ENCODE peak calls at places on chromosomes 2 and 18, in four cellular contexts. Y is adrenal gland, T is ascending aorta, B is sigmoid colon. H is an unnamed sample.

GRCh38 chr2:124283090-124283489 is 258.0 kb downstream of the CNTNAP5 start:
- DNase-seq in Y (no peak), T (no peak), B (no peak), H (no peak)

GRCh38 chr2:100730290-100730868 is 89.6 kb upstream of the NPAS2 start:
- DNase-seq in Y (peak; percentile 76), T (no peak), B (peak; percentile 76), H (peak; percentile 71)

GRCh38 chr18:67359868-67360838 is 156.4 kb downstream of the DSEL start:
- DNase-seq in Y (peak; percentile 91), T (no peak), B (peak; percentile 81), H (peak; percentile 65)

GRCh38 chr18:46291149-46291548 is 187.0 kb downstream of the HAUS1 start:
- DNase-seq in Y (no peak), T (no peak), B (no peak), H (no peak)

GRCh38 chr2:108562274-108562673 is 28.0 kb downstream of the LIMS1 start:
- DNase-seq in Y (no peak), T (no peak), B (no peak), H (no peak)

GRCh38 chr18:70160075-70160678 is 45.3 kb downstream of the RTTN start:
- DNase-seq in Y (no peak), T (no peak), B (no peak), H (no peak)

GRCh38 chr18:26746284-26747130 is 119.0 kb downstream of the AQP4 start:
- DNase-seq in Y (no peak), T (no peak), B (no peak), H (no peak)

GRCh38 chr18:66682855-66683322 is 79.0 kb upstream of the CDH19 start:
- DNase-seq in Y (peak; percentile 18), T (no peak), B (no peak), H (no peak)

GRCh38 chr2:134367216-134367615 is 113.3 kb downstream of the MGAT5 start:
- DNase-seq in Y (no peak), T (no peak), B (no peak), H (no peak)

GRCh38 chr2:78686754-78687153 is 338.7 kb upstream of the REG3G start:
- DNase-seq in Y (no peak), T (no peak), B (no peak), H (no peak)

GRCh38 chr2:185145316-185146121 is 547.2 kb downstream of the ZNF804A start:
- DNase-seq in Y (no peak), T (no peak), B (no peak), H (no peak)

GRCh38 chr2:174059178-174059874 is 94.2 kb upstream of the SP3 start:
- DNase-seq in Y (no peak), T (no peak), B (no peak), H (no peak)

GRCh38 chr18:62948788-62949187 is 233.4 kb downstream of the PHLPP1 start:
- DNase-seq in Y (no peak), T (no peak), B (no peak), H (no peak)

GRCh38 chr2:189287982-189288494 is 108.5 kb upstream of the COL5A2 start:
- DNase-seq in Y (no peak), T (no peak), B (no peak), H (no peak)

GRCh38 chr2:188382107-188382506 is 90.4 kb downstream of the GULP1 start:
- DNase-seq in Y (no peak), T (no peak), B (no peak), H (no peak)

GRCh38 chr2:110679337-110679707 is 1.5 kb upstream of the BUB1 start:
- DNase-seq in Y (peak; percentile 30), T (no peak), B (no peak), H (no peak)

GRCh38 chr2:25042321-25043240 is 705 bp downstream of the EFR3B start:
- DNase-seq in Y (peak; percentile 51), T (no peak), B (peak; percentile 69), H (peak; percentile 39)

GRCh38 chr2:150484461-150484931 is 3.0 kb downstream of the RND3 start:
- DNase-seq in Y (no peak), T (no peak), B (peak; percentile 65), H (no peak)

GRCh38 chr18:32566960-32567359 is 96.3 kb upstream of the GAREM1 start:
- DNase-seq in Y (no peak), T (no peak), B (no peak), H (no peak)

GRCh38 chr2:14480120-14480519 is 152.4 kb upstream of the LRATD1 start:
- DNase-seq in Y (no peak), T (no peak), B (no peak), H (no peak)

GRCh38 chr2:191347154-191347553 is 102.0 kb downstream of the MYO1B start:
- DNase-seq in Y (no peak), T (no peak), B (no peak), H (no peak)

GRCh38 chr2:96808176-96808837 is 7.8 kb upstream of the CNNM3 start:
- DNase-seq in Y (no peak), T (no peak), B (peak; percentile 58), H (no peak)

GRCh38 chr2:71181316-71181715 is 45.6 kb downstream of the PAIP2B start:
- DNase-seq in Y (no peak), T (no peak), B (no peak), H (no peak)

GRCh38 chr2:12684471-12684936 is 32.2 kb upstream of the TRIB2 start:
- DNase-seq in Y (peak; percentile 42), T (no peak), B (peak; percentile 71), H (no peak)

GRCh38 chr2:144234115-144234772 is 285.7 kb downstream of the ZEB2 start:
- DNase-seq in Y (no peak), T (no peak), B (no peak), H (no peak)

GRCh38 chr2:120396519-120397361 is 50.8 kb downstream of the INHBB start:
- DNase-seq in Y (peak; percentile 59), T (no peak), B (peak; percentile 45), H (no peak)

GRCh38 chr2:237128026-237128703 is 42.5 kb downstream of the COPS8 start:
- DNase-seq in Y (peak; percentile 94), T (peak; percentile 86), B (peak; percentile 99), H (peak; percentile 81)

GRCh38 chr2:41879367-41879871 is 168.4 kb upstream of the PKDCC start:
- DNase-seq in Y (no peak), T (no peak), B (no peak), H (no peak)

DNA sequence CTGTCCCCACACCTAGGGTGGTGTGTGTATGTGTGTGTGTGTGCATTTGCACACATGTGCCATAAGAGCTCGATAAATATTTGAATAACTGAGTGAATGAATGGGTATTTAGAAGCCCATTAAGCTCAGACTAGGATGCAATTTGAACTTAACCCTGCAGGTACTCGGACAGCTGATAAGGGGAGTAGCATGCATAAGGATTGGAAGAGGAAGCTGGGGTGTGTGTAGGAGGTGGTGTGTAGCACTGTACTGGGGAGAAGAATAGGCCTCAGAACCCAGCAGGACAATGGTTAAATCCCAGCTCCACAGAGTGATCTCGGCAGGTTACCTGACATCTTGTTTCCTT is 1.8 kb upstream of the KCNF1 start:
- DNase-seq in Y (no peak), T (no peak), B (no peak), H (no peak)
- TF ChIP-seq CTCF in Y (no peak), T (no peak), B (no peak), H (no peak)

DNA sequence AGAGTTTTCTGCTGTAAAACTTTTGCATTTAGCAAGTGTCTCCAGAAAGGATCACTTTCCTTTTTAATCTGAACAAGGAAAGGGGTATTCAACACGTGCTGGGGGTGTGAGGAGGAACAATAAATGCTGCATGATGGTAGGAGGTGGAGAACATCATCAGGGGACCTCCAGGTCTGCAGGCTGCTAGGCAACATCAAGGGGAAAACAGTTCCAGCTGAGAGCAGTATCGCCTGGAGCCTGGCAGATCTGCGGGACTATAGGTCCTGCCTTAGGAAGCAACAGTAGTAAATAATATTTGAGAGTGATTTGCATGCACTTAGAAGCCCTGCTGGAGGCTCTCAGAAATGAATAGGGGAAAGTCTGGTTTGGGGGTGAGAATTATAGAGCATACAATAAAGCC is 175.6 kb downstream of the SUCLG1 start:
- DNase-seq in Y (no peak), T (no peak), B (no peak), H (no peak)
- H3K4me1 ChIP-seq in Y (no peaks in the 10 kb centered on the region), T (no peaks in the 10 kb centered on the region), B (no peaks in the 10 kb centered on the region), H (peaks cover 13% of the 10 kb centered on the region)

DNA sequence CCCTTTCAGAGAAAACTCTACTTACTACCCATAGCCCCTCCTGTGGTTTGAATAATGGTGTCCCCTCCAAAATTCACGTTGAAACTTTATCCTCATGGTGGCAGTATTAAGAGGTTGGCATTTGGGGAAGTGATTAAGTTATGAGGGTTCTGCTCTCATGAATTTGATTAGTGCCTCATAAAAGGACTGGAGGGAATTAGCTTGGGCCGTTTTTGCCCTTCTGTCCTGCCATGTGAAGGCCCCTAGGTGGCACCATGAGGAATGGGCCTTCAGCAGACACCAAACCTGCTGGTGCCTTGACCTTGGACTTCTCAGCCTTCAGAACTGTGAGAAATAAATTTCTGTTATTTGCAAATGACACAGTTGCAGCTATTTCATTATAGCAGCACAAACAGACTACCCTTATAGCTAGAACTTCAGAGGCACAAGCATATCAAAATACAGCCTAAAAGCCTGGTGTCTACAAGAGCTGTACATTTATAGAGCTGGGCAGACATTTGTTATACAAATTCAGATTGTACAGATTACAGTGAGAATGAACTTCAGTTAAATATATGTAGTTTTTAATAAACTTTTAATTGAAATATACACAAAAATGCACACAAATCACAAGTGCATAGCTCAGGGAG is 2.6 kb upstream of the PTPN2 start:
- DNase-seq in Y (peak; percentile 38), T (no peak), B (no peak), H (no peak)
- TF ChIP-seq CTCF in Y (peak; percentile 27), T (peak; percentile 19), B (no peak), H (no peak)

GRCh38 chr2:152804687-152805408 is 86.4 kb downstream of the ARL6IP6 start:
- DNase-seq in Y (no peak), T (no peak), B (no peak), H (no peak)
- H3K4me1 ChIP-seq in Y (no peaks in the 10 kb centered on the region), T (no peaks in the 10 kb centered on the region), B (no peaks in the 10 kb centered on the region), H (no peaks in the 10 kb centered on the region)

GRCh38 chr2:177254433-177255226 is 9.9 kb downstream of the NFE2L2 start:
- DNase-seq in Y (peak; percentile 29), T (no peak), B (peak; percentile 67), H (peak; percentile 65)
- TF ChIP-seq CTCF in Y (peak; percentile 19), T (peak; percentile 45), B (no peak), H (peak; percentile 36)

GRCh38 chr2:230865766-230866703 is 1.3 kb downstream of the ITM2C start:
- DNase-seq in Y (no peak), T (no peak), B (no peak), H (peak; percentile 47)
- H3K4me1 ChIP-seq in Y (peaks cover 19% of the 10 kb centered on the region), T (peaks cover 20% of the 10 kb centered on the region), B (peaks cover 56% of the 10 kb centered on the region), H (peaks cover 40% of the 10 kb centered on the region)

DNA sequence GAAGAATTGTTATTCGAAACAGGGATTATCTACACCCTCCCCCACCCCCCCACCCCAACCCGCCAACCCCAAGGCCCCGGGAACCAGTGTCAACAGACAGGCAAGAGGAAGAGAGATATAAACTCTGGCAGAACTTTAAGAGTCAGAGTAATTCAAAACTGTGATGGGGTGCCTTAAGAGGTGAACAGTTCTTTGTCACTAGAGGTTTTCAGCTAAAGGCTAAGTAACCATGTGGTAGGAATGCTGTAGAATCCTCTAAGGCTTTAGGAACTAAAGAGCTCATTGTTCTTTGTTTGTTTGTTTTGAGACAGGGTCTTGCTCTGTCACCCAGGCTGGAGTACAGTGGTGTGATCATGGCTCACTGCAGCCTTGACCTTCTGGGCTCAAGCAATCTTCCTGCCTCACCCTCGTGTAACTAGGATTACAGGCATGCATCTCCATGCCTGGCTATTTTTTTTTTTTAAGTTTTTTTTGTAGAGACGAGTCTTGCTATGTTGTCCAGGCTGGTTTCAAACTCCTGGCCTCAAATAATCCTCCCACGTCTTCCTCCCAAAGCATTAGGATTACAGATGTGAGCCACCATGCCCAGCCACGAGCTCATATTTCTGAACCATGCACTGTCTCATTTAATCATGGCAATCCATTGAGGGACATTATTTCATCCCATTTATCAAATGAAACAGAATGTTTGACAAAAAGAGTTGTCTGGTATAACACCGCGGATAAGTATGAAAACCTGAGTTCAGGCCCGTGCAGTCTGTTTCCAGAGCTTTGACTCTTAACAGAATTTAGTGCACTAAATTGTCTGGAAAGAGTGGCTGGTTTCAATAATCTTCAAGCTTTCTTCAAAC is 20.8 kb upstream of the TMEM17 start:
- DNase-seq in Y (peak; percentile 19), T (no peak), B (no peak), H (no peak)
- TF ChIP-seq CTCF in Y (no peak), T (no peak), B (no peak), H (no peak)

GRCh38 chr2:240996834-240997140 is 1.6 kb upstream of the SNED1 start:
- DNase-seq in Y (no peak), T (no peak), B (peak; percentile 58), H (no peak)
- H3K4me1 ChIP-seq in Y (peaks cover 53% of the 10 kb centered on the region), T (peaks cover 70% of the 10 kb centered on the region), B (peaks cover 21% of the 10 kb centered on the region), H (peaks cover 73% of the 10 kb centered on the region)

H was measured in body of pancreas.